ENCODE peak calls at places on chromosomes 1 and 21, in six cellular contexts. One of them, this sample, is unnamed.

GRCh38 chr1:83512371-83513004 is 486.4 kb downstream of the TTLL7 start:
- DNase-seq in transverse colon: no peak
- DNase-seq in dorsolateral prefrontal cortex: no peak
- DNase-seq in kidney: no peak
- DNase-seq in A549: no peak
- DNase-seq in lower lobe of right lung: no peak
- DNase-seq in this sample: no peak

GRCh38 chr1:158720620-158721019 is at the start of gene OR6K3:
- DNase-seq in transverse colon: no peak
- DNase-seq in dorsolateral prefrontal cortex: no peak
- DNase-seq in kidney: no peak
- DNase-seq in A549: no peak
- DNase-seq in lower lobe of right lung: no peak
- DNase-seq in this sample: no peak

GRCh38 chr1:110383311-110383990 is 7.4 kb downstream of the SLC16A4 start:
- DNase-seq in transverse colon: no peak
- DNase-seq in dorsolateral prefrontal cortex: no peak
- DNase-seq in kidney: no peak
- DNase-seq in A549: peak
- DNase-seq in lower lobe of right lung: no peak
- DNase-seq in this sample: no peak

GRCh38 chr1:201582261-201582951 is 43.5 kb downstream of the NAV1 start:
- DNase-seq in transverse colon: peak
- DNase-seq in dorsolateral prefrontal cortex: no peak
- DNase-seq in kidney: no peak
- DNase-seq in A549: peak
- DNase-seq in lower lobe of right lung: peak
- DNase-seq in this sample: peak

GRCh38 chr1:19448491-19449439 is 36.6 kb downstream of the CAPZB start:
- DNase-seq in transverse colon: peak
- DNase-seq in dorsolateral prefrontal cortex: no peak
- DNase-seq in kidney: peak
- DNase-seq in A549: peak
- DNase-seq in lower lobe of right lung: peak
- DNase-seq in this sample: peak

GRCh38 chr1:47024138-47024856 is 828 bp downstream of the CYP4X1 start:
- DNase-seq in transverse colon: no peak
- DNase-seq in dorsolateral prefrontal cortex: no peak
- DNase-seq in kidney: no peak
- DNase-seq in A549: no peak
- DNase-seq in lower lobe of right lung: no peak
- DNase-seq in this sample: peak

GRCh38 chr1:231419738-231420298 is 2.3 kb downstream of the EGLN1 start:
- DNase-seq in transverse colon: no peak
- DNase-seq in dorsolateral prefrontal cortex: no peak
- DNase-seq in kidney: no peak
- DNase-seq in A549: no peak
- DNase-seq in lower lobe of right lung: no peak
- DNase-seq in this sample: no peak

GRCh38 chr1:91440845-91441244 is 36.2 kb upstream of the HFM1 start:
- DNase-seq in transverse colon: no peak
- DNase-seq in dorsolateral prefrontal cortex: no peak
- DNase-seq in kidney: no peak
- DNase-seq in A549: no peak
- DNase-seq in lower lobe of right lung: no peak
- DNase-seq in this sample: no peak

GRCh38 chr1:118479351-118479750 is 294.3 kb upstream of the SPAG17 start:
- DNase-seq in transverse colon: no peak
- DNase-seq in dorsolateral prefrontal cortex: no peak
- DNase-seq in kidney: no peak
- DNase-seq in A549: no peak
- DNase-seq in lower lobe of right lung: no peak
- DNase-seq in this sample: peak

GRCh38 chr1:145782166-145783099 is 41.5 kb downstream of the RNF115 start:
- DNase-seq in transverse colon: no peak
- DNase-seq in dorsolateral prefrontal cortex: no peak
- DNase-seq in kidney: no peak
- DNase-seq in A549: peak
- DNase-seq in lower lobe of right lung: no peak
- DNase-seq in this sample: peak

GRCh38 chr1:116569776-116570357 is 959 bp downstream of the CD58 start:
- DNase-seq in transverse colon: peak
- DNase-seq in dorsolateral prefrontal cortex: no peak
- DNase-seq in kidney: peak
- DNase-seq in A549: peak
- DNase-seq in lower lobe of right lung: peak
- DNase-seq in this sample: peak

GRCh38 chr21:26587621-26588260 is 14.7 kb upstream of the CYYR1 start:
- DNase-seq in transverse colon: no peak
- DNase-seq in dorsolateral prefrontal cortex: no peak
- DNase-seq in kidney: no peak
- DNase-seq in A549: peak
- DNase-seq in lower lobe of right lung: no peak
- DNase-seq in this sample: no peak

DNA sequence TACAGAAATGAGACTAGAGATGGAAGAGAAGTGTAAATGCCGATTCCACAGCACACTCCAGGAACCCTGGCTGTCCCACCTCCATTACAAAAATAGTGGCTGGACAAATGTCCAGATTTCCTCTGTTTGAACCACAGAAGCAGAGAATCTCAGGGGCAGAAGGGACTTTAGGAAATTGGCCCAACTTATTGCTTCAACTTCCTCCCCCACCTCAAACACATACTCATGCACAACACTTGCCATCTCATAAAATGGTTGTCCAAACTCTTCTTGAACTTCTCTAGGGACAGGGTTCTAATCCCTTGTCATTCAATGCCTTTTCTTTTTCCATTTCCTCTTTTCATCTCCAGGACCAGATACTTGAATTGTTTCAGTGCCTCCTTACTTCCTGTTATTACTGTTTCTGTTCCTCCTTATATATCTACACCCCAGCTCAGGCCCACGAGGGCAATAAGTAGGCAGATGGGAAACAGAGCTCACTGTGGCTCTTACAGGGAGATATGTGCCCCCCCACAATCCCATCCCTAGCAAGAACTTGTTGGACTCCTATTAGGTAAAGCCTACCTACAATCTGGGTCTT is 8.5 kb upstream of the B4GALT3 start:
- DNase-seq in transverse colon: no peak
- DNase-seq in dorsolateral prefrontal cortex: no peak
- DNase-seq in kidney: peak
- DNase-seq in A549: no peak
- DNase-seq in lower lobe of right lung: no peak
- DNase-seq in this sample: no peak
- H3K4me3 ChIP-seq in transverse colon: no peak
- H3K4me3 ChIP-seq in dorsolateral prefrontal cortex: no peak
- H3K4me3 ChIP-seq in kidney: no peak
- H3K4me3 ChIP-seq in A549: no peak
- H3K4me3 ChIP-seq in lower lobe of right lung: no peak
- H3K4me3 ChIP-seq in this sample: no peak

GRCh38 chr1:30929944-30930525 is 21.5 kb upstream of the SDC3 start:
- DNase-seq in transverse colon: no peak
- DNase-seq in dorsolateral prefrontal cortex: no peak
- DNase-seq in kidney: no peak
- DNase-seq in A549: no peak
- DNase-seq in lower lobe of right lung: no peak
- DNase-seq in this sample: no peak

GRCh38 chr1:30930631-30931173 is 22.1 kb upstream of the SDC3 start:
- DNase-seq in transverse colon: no peak
- DNase-seq in dorsolateral prefrontal cortex: no peak
- DNase-seq in kidney: no peak
- DNase-seq in A549: no peak
- DNase-seq in lower lobe of right lung: no peak
- DNase-seq in this sample: no peak

GRCh38 chr1:30933874-30934252 is 25.3 kb upstream of the SDC3 start:
- DNase-seq in transverse colon: no peak
- DNase-seq in dorsolateral prefrontal cortex: no peak
- DNase-seq in kidney: no peak
- DNase-seq in A549: peak
- DNase-seq in lower lobe of right lung: no peak
- DNase-seq in this sample: no peak

GRCh38 chr1:30936541-30937171 is 28.1 kb upstream of the SDC3 start:
- DNase-seq in transverse colon: no peak
- DNase-seq in dorsolateral prefrontal cortex: no peak
- DNase-seq in kidney: no peak
- DNase-seq in A549: no peak
- DNase-seq in lower lobe of right lung: no peak
- DNase-seq in this sample: no peak

GRCh38 chr1:30934613-30935012 is 26.1 kb upstream of the SDC3 start:
- DNase-seq in transverse colon: no peak
- DNase-seq in dorsolateral prefrontal cortex: no peak
- DNase-seq in kidney: no peak
- DNase-seq in A549: no peak
- DNase-seq in lower lobe of right lung: no peak
- DNase-seq in this sample: no peak
- H3K27ac ChIP-seq in transverse colon: no peak
- H3K27ac ChIP-seq in dorsolateral prefrontal cortex: no peak
- H3K27ac ChIP-seq in kidney: no peak
- H3K27ac ChIP-seq in A549: peak
- H3K27ac ChIP-seq in lower lobe of right lung: no peak
- H3K27ac ChIP-seq in this sample: no peak

GRCh38 chr1:224922404-224923164 is 6.9 kb upstream of the DNAH14 start:
- DNase-seq in transverse colon: no peak
- DNase-seq in dorsolateral prefrontal cortex: no peak
- DNase-seq in kidney: peak
- DNase-seq in A549: peak
- DNase-seq in lower lobe of right lung: no peak
- DNase-seq in this sample: peak
- TF ChIP-seq CTCF in transverse colon: peak
- TF ChIP-seq CTCF in dorsolateral prefrontal cortex: peak
- TF ChIP-seq CTCF in kidney: peak
- TF ChIP-seq CTCF in A549: peak
- TF ChIP-seq CTCF in lower lobe of right lung: peak
- TF ChIP-seq CTCF in this sample: peak

DNA sequence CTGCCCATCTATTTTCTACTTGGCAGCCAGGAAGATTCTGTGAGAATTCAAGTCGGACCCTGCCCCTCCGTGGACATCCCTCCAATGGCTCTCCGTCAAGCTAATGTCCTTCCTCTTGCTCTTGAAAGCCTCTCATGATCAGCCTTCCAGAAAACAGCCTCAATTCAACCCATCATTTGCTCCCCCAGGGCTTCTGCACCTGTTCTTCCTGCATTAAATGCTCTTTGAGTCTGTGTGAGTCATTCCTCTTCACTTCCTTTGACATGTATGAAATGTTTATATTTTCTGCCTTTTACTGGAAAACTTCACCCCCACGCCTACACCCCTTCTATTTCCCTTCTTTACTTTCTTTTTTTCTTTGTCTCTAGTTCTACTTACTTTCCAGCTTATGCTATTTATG is 734.1 kb upstream of the ZP4 start:
- DNase-seq in transverse colon: no peak
- DNase-seq in dorsolateral prefrontal cortex: no peak
- DNase-seq in kidney: no peak
- DNase-seq in A549: no peak
- DNase-seq in lower lobe of right lung: no peak
- DNase-seq in this sample: no peak
- H3K4me3 ChIP-seq in transverse colon: no peak
- H3K4me3 ChIP-seq in dorsolateral prefrontal cortex: no peak
- H3K4me3 ChIP-seq in kidney: no peak
- H3K4me3 ChIP-seq in A549: no peak
- H3K4me3 ChIP-seq in lower lobe of right lung: no peak
- H3K4me3 ChIP-seq in this sample: no peak

DNA sequence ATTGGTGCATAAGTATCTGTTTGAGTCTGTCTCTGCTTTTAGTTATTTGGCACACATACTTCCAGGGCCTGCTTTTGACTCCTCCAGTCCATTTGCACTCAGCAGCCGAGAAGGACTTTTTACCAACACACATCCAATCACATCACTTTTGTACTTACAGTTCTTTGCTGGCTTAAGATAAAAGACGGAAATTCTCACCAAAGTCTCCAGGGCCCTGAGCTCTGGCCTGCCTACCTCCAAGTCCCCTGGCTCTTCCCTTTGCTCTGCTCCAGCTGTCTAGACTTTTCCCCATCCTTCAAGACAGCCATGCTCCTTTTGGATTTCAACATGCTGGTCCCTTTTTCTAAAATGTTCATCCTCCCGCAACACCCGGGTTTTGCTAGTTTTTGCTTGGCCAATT is 2.2 kb upstream of the EVA1C start:
- DNase-seq in transverse colon: no peak
- DNase-seq in dorsolateral prefrontal cortex: no peak
- DNase-seq in kidney: no peak
- DNase-seq in A549: no peak
- DNase-seq in lower lobe of right lung: no peak
- DNase-seq in this sample: no peak
- H3K27ac ChIP-seq in transverse colon: peak
- H3K27ac ChIP-seq in dorsolateral prefrontal cortex: peak
- H3K27ac ChIP-seq in kidney: no peak
- H3K27ac ChIP-seq in A549: peak
- H3K27ac ChIP-seq in lower lobe of right lung: peak
- H3K27ac ChIP-seq in this sample: peak

GRCh38 chr1:97816927-97817326 is 103.9 kb downstream of the DPYD start:
- DNase-seq in transverse colon: no peak
- DNase-seq in dorsolateral prefrontal cortex: no peak
- DNase-seq in kidney: no peak
- DNase-seq in A549: no peak
- DNase-seq in lower lobe of right lung: no peak
- DNase-seq in this sample: no peak

GRCh38 chr1:97824200-97824599 is 96.6 kb downstream of the DPYD start:
- DNase-seq in transverse colon: no peak
- DNase-seq in dorsolateral prefrontal cortex: no peak
- DNase-seq in kidney: no peak
- DNase-seq in A549: no peak
- DNase-seq in lower lobe of right lung: no peak
- DNase-seq in this sample: no peak

GRCh38 chr1:97814804-97815203 is 106.0 kb downstream of the DPYD start:
- DNase-seq in transverse colon: no peak
- DNase-seq in dorsolateral prefrontal cortex: no peak
- DNase-seq in kidney: no peak
- DNase-seq in A549: no peak
- DNase-seq in lower lobe of right lung: no peak
- DNase-seq in this sample: no peak

GRCh38 chr1:97824644-97825043 is 96.2 kb downstream of the DPYD start:
- DNase-seq in transverse colon: no peak
- DNase-seq in dorsolateral prefrontal cortex: no peak
- DNase-seq in kidney: no peak
- DNase-seq in A549: no peak
- DNase-seq in lower lobe of right lung: no peak
- DNase-seq in this sample: no peak

DNA sequence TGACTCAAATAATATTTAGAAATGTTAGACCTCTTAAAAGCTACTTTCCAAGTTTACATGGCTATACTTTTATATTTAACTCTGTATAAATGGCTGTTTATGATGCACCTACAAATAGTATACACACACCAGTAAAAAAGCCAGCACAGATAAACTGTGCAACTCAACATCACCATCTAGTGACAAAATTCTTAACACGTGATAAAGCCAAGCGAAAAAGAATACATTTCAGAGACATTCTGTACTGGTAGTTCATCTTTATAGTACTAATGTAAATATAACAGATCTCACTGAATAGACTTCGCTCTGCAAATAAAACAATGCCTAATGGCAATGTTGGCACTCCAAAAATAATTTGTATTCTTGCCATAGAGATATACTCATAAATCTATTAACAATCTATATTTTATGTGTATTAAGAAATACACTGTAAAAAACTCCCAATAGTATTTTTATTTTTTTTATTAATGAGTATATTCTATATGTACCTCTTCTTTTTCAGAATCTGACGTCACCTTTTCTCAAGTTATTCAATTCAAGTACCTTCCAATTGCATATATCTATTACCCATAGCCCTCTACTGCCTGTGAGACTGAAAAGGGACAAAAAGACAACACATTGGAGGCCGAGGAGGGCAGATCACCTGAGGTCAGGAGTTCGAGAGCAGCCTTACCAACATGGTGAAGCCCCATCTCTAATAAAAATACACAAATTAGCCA is 100.2 kb downstream of the DPYD start:
- DNase-seq in transverse colon: no peak
- DNase-seq in dorsolateral prefrontal cortex: no peak
- DNase-seq in kidney: no peak
- DNase-seq in A549: peak
- DNase-seq in lower lobe of right lung: no peak
- DNase-seq in this sample: no peak
- TF ChIP-seq CTCF in transverse colon: peak
- TF ChIP-seq CTCF in dorsolateral prefrontal cortex: peak
- TF ChIP-seq CTCF in kidney: peak
- TF ChIP-seq CTCF in A549: peak
- TF ChIP-seq CTCF in lower lobe of right lung: peak
- TF ChIP-seq CTCF in this sample: peak

This sample was measured in body of pancreas.